ENCODE peak calls at places on chromosomes 3 and 15, in five cellular contexts. One of them, this sample, is unnamed.

GRCh38 chr3:30167511-30168135 is 438.8 kb upstream of the TGFBR2 start:
- DNase-seq in WTC11: no peak
- DNase-seq in cardiac muscle cell: no peak
- DNase-seq in heart right ventricle: no peak
- DNase-seq in BJ: no peak
- DNase-seq in this sample: no peak

GRCh38 chr3:25372167-25372566 is 55.9 kb upstream of the RARB start:
- DNase-seq in heart right ventricle: no peak
- DNase-seq in cardiac muscle cell: no peak
- DNase-seq in BJ: no peak
- DNase-seq in WTC11: no peak
- DNase-seq in this sample: no peak

GRCh38 chr3:189304465-189305341 is 132.9 kb downstream of the TPRG1 start:
- DNase-seq in cardiac muscle cell: no peak
- DNase-seq in heart right ventricle: no peak
- DNase-seq in BJ: peak; percentile 26
- DNase-seq in WTC11: peak; percentile 25
- DNase-seq in this sample: no peak

GRCh38 chr3:112633757-112634156 is 7.2 kb downstream of the CCDC80 start:
- DNase-seq in WTC11: no peak
- DNase-seq in BJ: no peak
- DNase-seq in cardiac muscle cell: no peak
- DNase-seq in heart right ventricle: no peak
- DNase-seq in this sample: no peak

GRCh38 chr3:181316481-181316880 is 326.9 kb upstream of the DNAJC19 start:
- DNase-seq in BJ: no peak
- DNase-seq in WTC11: no peak
- DNase-seq in cardiac muscle cell: peak; percentile 52
- DNase-seq in heart right ventricle: no peak
- DNase-seq in this sample: peak; percentile 3

GRCh38 chr3:153818338-153818737 is 302.9 kb upstream of the ARHGEF26 start:
- DNase-seq in heart right ventricle: no peak
- DNase-seq in BJ: no peak
- DNase-seq in cardiac muscle cell: no peak
- DNase-seq in WTC11: no peak
- DNase-seq in this sample: no peak

GRCh38 chr3:30324587-30324986 is 281.8 kb upstream of the TGFBR2 start:
- DNase-seq in WTC11: no peak
- DNase-seq in cardiac muscle cell: no peak
- DNase-seq in heart right ventricle: no peak
- DNase-seq in BJ: peak; percentile 85
- DNase-seq in this sample: no peak

GRCh38 chr15:62940755-62941361 is 101.7 kb upstream of the TPM1 start:
- DNase-seq in BJ: peak; percentile 95
- DNase-seq in WTC11: no peak
- DNase-seq in heart right ventricle: peak; percentile 85
- DNase-seq in cardiac muscle cell: no peak
- DNase-seq in this sample: no peak

GRCh38 chr3:39021465-39022274 is 30.1 kb downstream of the SCN11A start:
- DNase-seq in cardiac muscle cell: no peak
- DNase-seq in BJ: no peak
- DNase-seq in heart right ventricle: no peak
- DNase-seq in WTC11: no peak
- DNase-seq in this sample: no peak

GRCh38 chr3:183968846-183969245 is 48.8 kb downstream of the ABCC5 start:
- DNase-seq in heart right ventricle: no peak
- DNase-seq in WTC11: no peak
- DNase-seq in cardiac muscle cell: no peak
- DNase-seq in BJ: peak; percentile 19
- DNase-seq in this sample: no peak

GRCh38 chr3:11118181-11118682 is 36.1 kb upstream of the HRH1 start:
- DNase-seq in heart right ventricle: no peak
- DNase-seq in cardiac muscle cell: no peak
- DNase-seq in WTC11: no peak
- DNase-seq in BJ: no peak
- DNase-seq in this sample: no peak

GRCh38 chr3:4981688-4982494 is 2.7 kb downstream of the BHLHE40 start:
- DNase-seq in WTC11: no peak
- DNase-seq in BJ: no peak
- DNase-seq in cardiac muscle cell: no peak
- DNase-seq in heart right ventricle: peak; percentile 42
- DNase-seq in this sample: no peak

GRCh38 chr3:77038468-77038927 is 1.4 kb upstream of the ROBO2 start:
- DNase-seq in cardiac muscle cell: peak; percentile 91
- DNase-seq in heart right ventricle: peak; percentile 32
- DNase-seq in WTC11: peak; percentile 70
- DNase-seq in BJ: peak; percentile 44
- DNase-seq in this sample: peak; percentile 23

GRCh38 chr3:194135516-194135805 is 487 bp upstream of the HES1 start:
- DNase-seq in cardiac muscle cell: peak; percentile 17
- DNase-seq in WTC11: no peak
- DNase-seq in heart right ventricle: no peak
- DNase-seq in BJ: no peak
- DNase-seq in this sample: no peak

GRCh38 chr3:177337548-177338331 is 140.5 kb upstream of the TBL1XR1 start:
- DNase-seq in WTC11: no peak
- DNase-seq in BJ: no peak
- DNase-seq in cardiac muscle cell: no peak
- DNase-seq in heart right ventricle: no peak
- DNase-seq in this sample: peak; percentile 93

GRCh38 chr3:97510795-97511194 is 253.8 kb upstream of the ARL6 start:
- DNase-seq in BJ: no peak
- DNase-seq in WTC11: peak; percentile 32
- DNase-seq in heart right ventricle: no peak
- DNase-seq in cardiac muscle cell: no peak
- DNase-seq in this sample: no peak

GRCh38 chr15:78415284-78415683 is 22.7 kb upstream of the IREB2 start:
- DNase-seq in BJ: no peak
- DNase-seq in WTC11: no peak
- DNase-seq in heart right ventricle: no peak
- DNase-seq in cardiac muscle cell: peak; percentile 32
- DNase-seq in this sample: no peak

GRCh38 chr3:179098388-179099077 is 26.9 kb upstream of the ZMAT3 start:
- DNase-seq in cardiac muscle cell: no peak
- DNase-seq in BJ: no peak
- DNase-seq in WTC11: no peak
- DNase-seq in heart right ventricle: no peak
- DNase-seq in this sample: no peak

GRCh38 chr3:89049119-89049518 is 58.3 kb upstream of the EPHA3 start:
- DNase-seq in heart right ventricle: no peak
- DNase-seq in cardiac muscle cell: peak; percentile 7
- DNase-seq in WTC11: peak; percentile 62
- DNase-seq in BJ: no peak
- DNase-seq in this sample: no peak

GRCh38 chr3:128502712-128503111 is 9.7 kb upstream of the GATA2 start:
- DNase-seq in WTC11: no peak
- DNase-seq in cardiac muscle cell: no peak
- DNase-seq in BJ: no peak
- DNase-seq in heart right ventricle: no peak
- DNase-seq in this sample: no peak

GRCh38 chr3:160755776-160756304 is at the start of gene PPM1L:
- DNase-seq in heart right ventricle: peak; percentile 42
- DNase-seq in cardiac muscle cell: peak; percentile 79
- DNase-seq in BJ: no peak
- DNase-seq in WTC11: peak; percentile 55
- DNase-seq in this sample: peak; percentile 59

GRCh38 chr3:15064299-15064834 is 748 bp downstream of the MRPS25 start:
- DNase-seq in BJ: no peak
- DNase-seq in WTC11: no peak
- DNase-seq in cardiac muscle cell: no peak
- DNase-seq in heart right ventricle: no peak
- DNase-seq in this sample: peak; percentile 34

GRCh38 chr15:66630801-66631351 is 65.1 kb upstream of the LCTL start:
- DNase-seq in BJ: no peak
- DNase-seq in heart right ventricle: no peak
- DNase-seq in WTC11: no peak
- DNase-seq in cardiac muscle cell: peak; percentile 78
- DNase-seq in this sample: no peak

GRCh38 chr15:63971427-63971805 is 74.9 kb downstream of the DAPK2 start:
- DNase-seq in heart right ventricle: no peak
- DNase-seq in BJ: no peak
- DNase-seq in cardiac muscle cell: no peak
- DNase-seq in WTC11: peak; percentile 34
- DNase-seq in this sample: peak; percentile 71

GRCh38 chr3:117751691-117752090 is 1042.1 kb downstream of the TUSC7 start:
- DNase-seq in heart right ventricle: no peak
- DNase-seq in cardiac muscle cell: no peak
- DNase-seq in BJ: no peak
- DNase-seq in WTC11: no peak
- DNase-seq in this sample: no peak

GRCh38 chr3:29277249-29277648 is 3.6 kb upstream of the RBMS3 start:
- DNase-seq in BJ: no peak
- DNase-seq in heart right ventricle: no peak
- DNase-seq in cardiac muscle cell: no peak
- DNase-seq in WTC11: no peak
- DNase-seq in this sample: no peak

GRCh38 chr15:99086327-99086667 is 18.6 kb upstream of the SYNM start:
- DNase-seq in WTC11: no peak
- DNase-seq in cardiac muscle cell: no peak
- DNase-seq in BJ: no peak
- DNase-seq in heart right ventricle: no peak
- DNase-seq in this sample: no peak

GRCh38 chr3:186953011-186953487 is 22.7 kb downstream of the ST6GAL1 start:
- DNase-seq in cardiac muscle cell: no peak
- DNase-seq in BJ: no peak
- DNase-seq in WTC11: no peak
- DNase-seq in heart right ventricle: no peak
- DNase-seq in this sample: peak; percentile 23

GRCh38 chr15:61828008-61828407 is 232.2 kb downstream of the VPS13C start:
- DNase-seq in cardiac muscle cell: no peak
- DNase-seq in BJ: no peak
- DNase-seq in WTC11: no peak
- DNase-seq in heart right ventricle: no peak
- DNase-seq in this sample: no peak
- TF ChIP-seq CTCF in cardiac muscle cell: no peak
- TF ChIP-seq CTCF in BJ: no peak
- TF ChIP-seq CTCF in WTC11: no peak
- TF ChIP-seq CTCF in heart right ventricle: no peak
- TF ChIP-seq CTCF in this sample: no peak

GRCh38 chr3:50276762-50277101 is 2.2 kb upstream of the LSMEM2 start:
- DNase-seq in BJ: no peak
- DNase-seq in heart right ventricle: no peak
- DNase-seq in WTC11: no peak
- DNase-seq in cardiac muscle cell: no peak
- DNase-seq in this sample: no peak

GRCh38 chr3:50275996-50276761 is 2.7 kb upstream of the LSMEM2 start:
- DNase-seq in WTC11: peak; percentile 65
- DNase-seq in BJ: no peak
- DNase-seq in heart right ventricle: no peak
- DNase-seq in cardiac muscle cell: no peak
- DNase-seq in this sample: peak; percentile 60

GRCh38 chr3:50273689-50274065 is 4.7 kb downstream of the SEMA3B start:
- DNase-seq in WTC11: no peak
- DNase-seq in heart right ventricle: no peak
- DNase-seq in cardiac muscle cell: no peak
- DNase-seq in BJ: no peak
- DNase-seq in this sample: no peak

GRCh38 chr3:50274371-50275104 is 4.3 kb upstream of the LSMEM2 start:
- DNase-seq in heart right ventricle: no peak
- DNase-seq in BJ: no peak
- DNase-seq in WTC11: peak; percentile 88
- DNase-seq in cardiac muscle cell: peak; percentile 82
- DNase-seq in this sample: peak; percentile 88

GRCh38 chr3:50275160-50275995 is 3.5 kb upstream of the LSMEM2 start:
- DNase-seq in cardiac muscle cell: peak; percentile 57
- DNase-seq in BJ: no peak
- DNase-seq in WTC11: peak; percentile 70
- DNase-seq in heart right ventricle: no peak
- DNase-seq in this sample: no peak
- TF ChIP-seq CTCF in cardiac muscle cell: no peak
- TF ChIP-seq CTCF in BJ: no peak
- TF ChIP-seq CTCF in WTC11: no peak
- TF ChIP-seq CTCF in heart right ventricle: no peak
- TF ChIP-seq CTCF in this sample: no peak

GRCh38 chr3:36954452-36955134 is 9.7 kb upstream of the TRANK1 start:
- DNase-seq in WTC11: no peak
- DNase-seq in cardiac muscle cell: no peak
- DNase-seq in heart right ventricle: no peak
- DNase-seq in BJ: no peak
- DNase-seq in this sample: no peak

GRCh38 chr3:36957862-36958686 is 13.2 kb upstream of the TRANK1 start:
- DNase-seq in heart right ventricle: no peak
- DNase-seq in WTC11: no peak
- DNase-seq in BJ: no peak
- DNase-seq in cardiac muscle cell: no peak
- DNase-seq in this sample: no peak

GRCh38 chr3:36956155-36956554 is 11.3 kb upstream of the TRANK1 start:
- DNase-seq in heart right ventricle: no peak
- DNase-seq in cardiac muscle cell: no peak
- DNase-seq in BJ: no peak
- DNase-seq in WTC11: no peak
- DNase-seq in this sample: no peak

GRCh38 chr3:36959821-36960220 is 15.0 kb upstream of the TRANK1 start:
- DNase-seq in BJ: no peak
- DNase-seq in heart right ventricle: no peak
- DNase-seq in WTC11: no peak
- DNase-seq in cardiac muscle cell: no peak
- DNase-seq in this sample: no peak

DNA sequence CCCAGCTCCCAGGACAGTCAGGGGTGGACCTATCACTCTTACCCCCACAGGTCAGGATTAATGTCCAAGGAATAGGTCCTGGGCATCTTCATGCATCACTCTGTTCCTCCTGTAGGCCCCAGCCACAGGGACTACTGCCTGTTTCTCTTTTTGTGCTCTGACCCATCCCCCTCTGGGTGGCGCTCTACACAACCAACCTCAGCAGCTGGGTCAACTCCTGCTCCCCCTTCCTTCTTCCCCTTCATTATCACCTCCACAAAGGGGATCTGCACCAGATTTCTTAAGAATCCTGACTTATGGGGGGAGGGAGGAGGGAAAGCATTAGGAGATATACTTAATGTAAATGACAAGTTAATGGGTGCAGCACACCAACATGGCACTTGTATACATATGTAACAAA is 12.2 kb upstream of the TRANK1 start:
- DNase-seq in heart right ventricle: no peak
- DNase-seq in BJ: no peak
- DNase-seq in cardiac muscle cell: no peak
- DNase-seq in WTC11: peak; percentile 69
- DNase-seq in this sample: no peak
- TF ChIP-seq CTCF in heart right ventricle: no peak
- TF ChIP-seq CTCF in BJ: peak; percentile 13
- TF ChIP-seq CTCF in cardiac muscle cell: peak; percentile 8
- TF ChIP-seq CTCF in WTC11: peak; percentile 26
- TF ChIP-seq CTCF in this sample: no peak

DNA sequence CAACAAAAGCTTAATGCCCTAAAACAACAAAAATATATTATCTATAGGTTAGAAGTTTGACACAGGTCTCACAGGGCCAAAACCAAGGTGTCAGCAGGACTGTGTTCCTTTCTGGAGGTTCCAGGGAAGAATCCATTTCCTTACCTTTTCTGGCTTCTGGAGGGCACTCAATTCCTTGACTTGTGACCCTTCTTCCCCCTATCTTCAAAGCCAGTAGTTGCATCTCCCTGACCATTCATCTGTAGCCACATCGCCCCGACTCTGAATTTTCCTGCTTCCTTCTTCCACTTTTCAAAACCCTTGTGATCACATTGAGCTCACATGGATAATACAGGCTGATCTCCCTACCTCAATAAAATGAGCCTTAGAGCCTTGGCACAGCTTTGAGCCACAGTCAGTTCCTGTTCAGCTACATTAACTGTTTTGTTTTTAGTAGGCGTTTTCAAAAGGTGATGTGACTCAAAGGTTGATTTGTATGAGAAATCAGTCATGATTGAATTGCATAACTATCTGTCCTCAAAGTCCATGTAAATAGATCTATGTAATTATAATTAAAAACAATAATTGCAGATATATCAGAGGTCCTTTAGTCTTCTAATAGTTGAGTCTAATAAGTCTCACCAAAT is 12.4 kb downstream of the PFN2 start:
- DNase-seq in cardiac muscle cell: no peak
- DNase-seq in WTC11: no peak
- DNase-seq in heart right ventricle: no peak
- DNase-seq in BJ: no peak
- DNase-seq in this sample: no peak
- TF ChIP-seq CTCF in cardiac muscle cell: no peak
- TF ChIP-seq CTCF in WTC11: no peak
- TF ChIP-seq CTCF in heart right ventricle: no peak
- TF ChIP-seq CTCF in BJ: no peak
- TF ChIP-seq CTCF in this sample: no peak

This sample was measured in activated CD8-positive, alpha-beta T cell treated with anti-CD3 and anti-CD28 coated beads for 36 hours.